ENCODE peak calls at places on chromosomes 2 and 18, in four cellular contexts. One of them, this sample, is unnamed.

GRCh38 chr18:22914633-22915032 is 18.5 kb upstream of the RBBP8 start:
- DNase-seq in heart left ventricle: no peak
- DNase-seq in tibial nerve: no peak
- DNase-seq in H1: no peak
- DNase-seq in this sample: no peak

GRCh38 chr18:38579764-38580163 is 1014.2 kb upstream of the CELF4 start:
- DNase-seq in heart left ventricle: no peak
- DNase-seq in tibial nerve: no peak
- DNase-seq in H1: no peak
- DNase-seq in this sample: no peak

GRCh38 chr2:148538375-148538774 is 106.2 kb upstream of the EPC2 start:
- DNase-seq in heart left ventricle: no peak
- DNase-seq in tibial nerve: no peak
- DNase-seq in H1: no peak
- DNase-seq in this sample: no peak

GRCh38 chr18:12291161-12291560 is 16.9 kb upstream of the TUBB6 start:
- DNase-seq in heart left ventricle: no peak
- DNase-seq in tibial nerve: no peak
- DNase-seq in H1: no peak
- DNase-seq in this sample: no peak

GRCh38 chr2:10180271-10180670 is 57.7 kb downstream of the RRM2 start:
- DNase-seq in heart left ventricle: no peak
- DNase-seq in tibial nerve: no peak
- DNase-seq in H1: no peak
- DNase-seq in this sample: no peak

GRCh38 chr2:189104926-189105325 is 74.6 kb downstream of the COL5A2 start:
- DNase-seq in heart left ventricle: no peak
- DNase-seq in tibial nerve: no peak
- DNase-seq in H1: no peak
- DNase-seq in this sample: no peak

GRCh38 chr2:209685963-209686362 is 85.7 kb upstream of the UNC80 start:
- DNase-seq in heart left ventricle: no peak
- DNase-seq in tibial nerve: no peak
- DNase-seq in H1: no peak
- DNase-seq in this sample: no peak

GRCh38 chr2:192277494-192278109 is 82.9 kb upstream of the TMEFF2 start:
- DNase-seq in heart left ventricle: no peak
- DNase-seq in tibial nerve: no peak
- DNase-seq in H1: no peak
- DNase-seq in this sample: no peak

GRCh38 chr2:42492691-42493467 is 903 bp downstream of the KCNG3 start:
- DNase-seq in heart left ventricle: no peak
- DNase-seq in tibial nerve: no peak
- DNase-seq in H1: no peak
- DNase-seq in this sample: peak

GRCh38 chr2:237695201-237695780 is 67.9 kb downstream of the LRRFIP1 start:
- DNase-seq in heart left ventricle: no peak
- DNase-seq in tibial nerve: no peak
- DNase-seq in H1: no peak
- DNase-seq in this sample: no peak

GRCh38 chr2:54042341-54042740 is 71.5 kb upstream of the PSME4 start:
- DNase-seq in heart left ventricle: no peak
- DNase-seq in tibial nerve: no peak
- DNase-seq in H1: no peak
- DNase-seq in this sample: no peak

GRCh38 chr2:73984922-73985317 is 210 bp downstream of the TET3 start:
- DNase-seq in heart left ventricle: peak
- DNase-seq in tibial nerve: no peak
- DNase-seq in H1: no peak
- DNase-seq in this sample: peak

GRCh38 chr2:43397411-43397810 is 171.0 kb upstream of the ZFP36L2 start:
- DNase-seq in heart left ventricle: no peak
- DNase-seq in tibial nerve: no peak
- DNase-seq in H1: no peak
- DNase-seq in this sample: no peak

GRCh38 chr2:233252227-233252626 is 754 bp downstream of the ATG16L1 start:
- DNase-seq in heart left ventricle: no peak
- DNase-seq in tibial nerve: no peak
- DNase-seq in H1: no peak
- DNase-seq in this sample: no peak

GRCh38 chr2:104804148-104804890 is 49.6 kb upstream of the POU3F3 start:
- DNase-seq in heart left ventricle: no peak
- DNase-seq in tibial nerve: no peak
- DNase-seq in H1: no peak
- DNase-seq in this sample: no peak

GRCh38 chr2:152336854-152337510 is 2.0 kb downstream of the FMNL2 start:
- DNase-seq in heart left ventricle: peak
- DNase-seq in tibial nerve: peak
- DNase-seq in H1: no peak
- DNase-seq in this sample: peak

GRCh38 chr2:18159899-18160298 is 281.4 kb downstream of the KCNS3 start:
- DNase-seq in heart left ventricle: no peak
- DNase-seq in tibial nerve: no peak
- DNase-seq in H1: no peak
- DNase-seq in this sample: no peak

GRCh38 chr18:3901811-3902210 is 451.8 kb downstream of the TGIF1 start:
- DNase-seq in heart left ventricle: no peak
- DNase-seq in tibial nerve: no peak
- DNase-seq in H1: no peak
- DNase-seq in this sample: no peak

GRCh38 chr2:186575302-186575701 is 14.6 kb upstream of the ITGAV start:
- DNase-seq in heart left ventricle: peak
- DNase-seq in tibial nerve: peak
- DNase-seq in H1: no peak
- DNase-seq in this sample: no peak

GRCh38 chr18:25168011-25168410 is 184.0 kb downstream of the ZNF521 start:
- DNase-seq in heart left ventricle: no peak
- DNase-seq in tibial nerve: no peak
- DNase-seq in H1: no peak
- DNase-seq in this sample: no peak

GRCh38 chr2:134436706-134437105 is 182.8 kb downstream of the MGAT5 start:
- DNase-seq in heart left ventricle: no peak
- DNase-seq in tibial nerve: no peak
- DNase-seq in H1: no peak
- DNase-seq in this sample: no peak

GRCh38 chr2:54207666-54208195 is 48.3 kb downstream of the TSPYL6 start:
- DNase-seq in heart left ventricle: no peak
- DNase-seq in tibial nerve: no peak
- DNase-seq in H1: no peak
- DNase-seq in this sample: no peak

GRCh38 chr2:25201265-25201664 is 32.9 kb upstream of the POMC start:
- DNase-seq in heart left ventricle: no peak
- DNase-seq in tibial nerve: no peak
- DNase-seq in H1: no peak
- DNase-seq in this sample: no peak

GRCh38 chr2:25207078-25207545 is 38.7 kb upstream of the POMC start:
- DNase-seq in heart left ventricle: no peak
- DNase-seq in tibial nerve: no peak
- DNase-seq in H1: no peak
- DNase-seq in this sample: no peak

GRCh38 chr2:25201794-25202193 is 33.4 kb upstream of the POMC start:
- DNase-seq in heart left ventricle: no peak
- DNase-seq in tibial nerve: no peak
- DNase-seq in H1: no peak
- DNase-seq in this sample: no peak

GRCh38 chr2:25202290-25202689 is 33.9 kb upstream of the POMC start:
- DNase-seq in heart left ventricle: no peak
- DNase-seq in tibial nerve: no peak
- DNase-seq in H1: no peak
- DNase-seq in this sample: no peak

GRCh38 chr2:25204190-25204838 is 35.9 kb upstream of the POMC start:
- DNase-seq in heart left ventricle: no peak
- DNase-seq in tibial nerve: no peak
- DNase-seq in H1: no peak
- DNase-seq in this sample: no peak
- TF ChIP-seq POLR2A in heart left ventricle: no peak
- TF ChIP-seq POLR2A in tibial nerve: no peak
- TF ChIP-seq POLR2A in H1: no peak
- TF ChIP-seq POLR2A in this sample: no peak

GRCh38 chr2:136234261-136234660 is 116.3 kb upstream of the CXCR4 start:
- DNase-seq in heart left ventricle: no peak
- DNase-seq in tibial nerve: no peak
- DNase-seq in H1: no peak
- DNase-seq in this sample: no peak

GRCh38 chr2:136238552-136239346 is 120.8 kb upstream of the CXCR4 start:
- DNase-seq in heart left ventricle: no peak
- DNase-seq in tibial nerve: peak
- DNase-seq in H1: no peak
- DNase-seq in this sample: no peak

GRCh38 chr2:136235451-136236418 is 117.8 kb upstream of the CXCR4 start:
- DNase-seq in heart left ventricle: peak
- DNase-seq in tibial nerve: no peak
- DNase-seq in H1: no peak
- DNase-seq in this sample: no peak

GRCh38 chr2:136242100-136242499 is 124.2 kb upstream of the CXCR4 start:
- DNase-seq in heart left ventricle: no peak
- DNase-seq in tibial nerve: no peak
- DNase-seq in H1: no peak
- DNase-seq in this sample: no peak

DNA sequence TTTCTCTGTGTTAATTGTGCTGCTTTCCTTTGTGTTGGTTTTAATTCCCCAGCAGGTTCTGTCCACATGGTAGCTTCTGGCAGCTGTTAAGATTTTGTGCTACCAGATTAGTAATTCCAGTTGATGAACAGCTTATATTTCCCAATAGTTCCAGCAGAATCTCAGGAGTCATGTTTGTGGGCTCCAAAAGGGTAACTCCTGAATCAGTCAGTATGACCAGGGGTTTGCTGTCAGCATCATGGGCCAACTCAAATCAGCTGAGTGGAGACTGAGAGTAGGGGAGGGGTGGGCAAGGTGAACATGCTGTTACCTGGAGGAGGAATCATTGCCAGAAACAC is 120.2 kb upstream of the CXCR4 start:
- DNase-seq in heart left ventricle: no peak
- DNase-seq in tibial nerve: no peak
- DNase-seq in H1: no peak
- DNase-seq in this sample: no peak
- H3K4me3 ChIP-seq in heart left ventricle: no peak
- H3K4me3 ChIP-seq in tibial nerve: no peak
- H3K4me3 ChIP-seq in H1: no peak
- H3K4me3 ChIP-seq in this sample: no peak

DNA sequence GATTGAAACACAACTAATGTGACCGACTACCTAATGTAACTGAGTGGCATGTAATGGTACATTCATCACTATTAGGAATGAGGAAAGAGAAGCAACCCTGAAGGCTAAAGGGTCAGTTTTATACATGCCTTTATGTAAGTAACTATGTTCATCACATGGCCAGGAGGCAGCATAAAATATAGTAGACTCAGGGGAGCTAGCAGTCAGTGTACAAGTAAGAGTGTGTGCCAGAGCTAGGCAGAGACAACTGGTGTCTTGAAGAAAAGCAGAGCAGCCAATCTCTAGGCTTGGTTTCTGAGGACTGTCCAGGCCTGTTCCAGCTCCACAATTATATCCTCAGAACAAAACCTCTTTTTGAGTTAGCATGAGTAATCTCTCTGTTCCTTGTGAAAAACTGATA is 18.1 kb downstream of the SMAD2 start:
- DNase-seq in heart left ventricle: no peak
- DNase-seq in tibial nerve: no peak
- DNase-seq in H1: no peak
- DNase-seq in this sample: no peak
- TF ChIP-seq POLR2A in heart left ventricle: no peak
- TF ChIP-seq POLR2A in tibial nerve: no peak
- TF ChIP-seq POLR2A in H1: no peak
- TF ChIP-seq POLR2A in this sample: no peak

GRCh38 chr2:80028584-80028983 is 276.0 kb downstream of the LRRTM1 start:
- DNase-seq in heart left ventricle: no peak
- DNase-seq in tibial nerve: no peak
- DNase-seq in H1: no peak
- DNase-seq in this sample: no peak

GRCh38 chr2:80026040-80026729 is 278.4 kb downstream of the LRRTM1 start:
- DNase-seq in heart left ventricle: no peak
- DNase-seq in tibial nerve: no peak
- DNase-seq in H1: no peak
- DNase-seq in this sample: no peak

GRCh38 chr2:80030135-80030534 is 274.4 kb downstream of the LRRTM1 start:
- DNase-seq in heart left ventricle: no peak
- DNase-seq in tibial nerve: no peak
- DNase-seq in H1: no peak
- DNase-seq in this sample: no peak

DNA sequence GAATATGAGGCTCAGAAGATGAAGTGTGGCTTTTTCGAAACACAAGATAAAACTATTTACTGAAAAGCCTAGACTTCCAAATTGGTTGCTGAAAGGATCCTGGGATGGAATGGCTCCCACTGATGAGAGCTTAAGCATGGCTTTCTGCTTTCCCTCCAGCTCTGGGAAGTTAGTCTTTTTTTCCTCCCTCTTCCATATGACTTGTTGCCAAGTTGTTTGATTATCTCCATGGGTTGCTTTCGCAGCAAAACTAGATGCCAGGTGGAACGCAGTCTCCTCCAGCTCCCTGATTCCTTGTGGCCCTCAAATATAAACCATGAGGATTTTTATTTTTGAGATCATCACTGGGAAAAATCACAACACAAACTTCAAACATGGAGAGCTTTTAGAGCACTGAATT is 276.5 kb downstream of the LRRTM1 start:
- DNase-seq in heart left ventricle: no peak
- DNase-seq in tibial nerve: no peak
- DNase-seq in H1: no peak
- DNase-seq in this sample: no peak
- H3K4me3 ChIP-seq in heart left ventricle: no peak
- H3K4me3 ChIP-seq in tibial nerve: no peak
- H3K4me3 ChIP-seq in H1: no peak
- H3K4me3 ChIP-seq in this sample: no peak

DNA sequence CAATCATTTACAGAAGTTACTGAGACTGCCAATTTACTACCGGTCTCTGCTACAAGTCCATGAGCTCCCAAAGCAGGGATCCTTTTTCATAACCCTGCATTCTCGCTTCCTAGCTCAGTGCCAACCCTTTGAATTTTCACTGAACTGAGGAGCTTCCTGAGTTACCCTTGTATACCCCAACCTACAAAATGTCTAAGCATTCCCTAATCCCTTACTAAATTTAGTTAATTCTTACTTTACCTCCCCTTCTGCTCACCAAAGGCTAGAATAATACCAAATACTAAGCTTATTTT is 9.6 kb downstream of the MAT2A start:
- DNase-seq in heart left ventricle: no peak
- DNase-seq in tibial nerve: no peak
- DNase-seq in H1: no peak
- DNase-seq in this sample: no peak
- TF ChIP-seq POLR2A in heart left ventricle: no peak
- TF ChIP-seq POLR2A in tibial nerve: no peak
- TF ChIP-seq POLR2A in H1: no peak
- TF ChIP-seq POLR2A in this sample: no peak

GRCh38 chr2:47344890-47345583 is 57.9 kb upstream of the MSH2 start:
- DNase-seq in heart left ventricle: peak
- DNase-seq in tibial nerve: peak
- DNase-seq in H1: peak
- DNase-seq in this sample: peak

GRCh38 chr2:47339745-47340541 is 63.0 kb upstream of the MSH2 start:
- DNase-seq in heart left ventricle: no peak
- DNase-seq in tibial nerve: no peak
- DNase-seq in H1: no peak
- DNase-seq in this sample: peak

GRCh38 chr2:47346669-47347068 is 56.3 kb upstream of the MSH2 start:
- DNase-seq in heart left ventricle: no peak
- DNase-seq in tibial nerve: no peak
- DNase-seq in H1: no peak
- DNase-seq in this sample: no peak

GRCh38 chr2:47346107-47346506 is 56.8 kb upstream of the MSH2 start:
- DNase-seq in heart left ventricle: no peak
- DNase-seq in tibial nerve: no peak
- DNase-seq in H1: no peak
- DNase-seq in this sample: no peak

GRCh38 chr2:47345584-47345913 is 57.4 kb upstream of the MSH2 start:
- DNase-seq in heart left ventricle: no peak
- DNase-seq in tibial nerve: no peak
- DNase-seq in H1: no peak
- DNase-seq in this sample: no peak
- H3K4me3 ChIP-seq in heart left ventricle: peak
- H3K4me3 ChIP-seq in tibial nerve: peak
- H3K4me3 ChIP-seq in H1: peak
- H3K4me3 ChIP-seq in this sample: peak